ENCODE peak calls at places on chromosomes 4 and X, in nine cellular contexts. H, F, B, M, D, G, N, E and Q are unnamed samples.

GRCh38 chr4:7960017-7960789 is 20.5 kb upstream of the AFAP1 start:
- DNase-seq in H (no peak), F (no peak), B (no peak), M (no peak), D (peak; percentile 70), G (no peak), N (no peak), E (no peak), Q (no peak)

GRCh38 chr4:126004936-126005335 is 690.2 kb downstream of the FAT4 start:
- DNase-seq in H (peak; percentile 35), F (no peak), B (no peak), M (no peak), D (no peak), G (no peak), N (no peak), E (no peak), Q (no peak)

GRCh38 chr4:8151165-8151650 is 7.4 kb downstream of the ABLIM2 start:
- DNase-seq in H (no peak), F (no peak), B (no peak), M (no peak), D (no peak), G (no peak), N (no peak), E (no peak), Q (no peak)

GRCh38 chr4:14247767-14248166 is 620.2 kb upstream of the BOD1L1 start:
- DNase-seq in H (no peak), F (no peak), B (no peak), M (no peak), D (no peak), G (no peak), N (no peak), E (no peak), Q (no peak)

GRCh38 chr4:106312377-106312776 is 3.6 kb downstream of the TBCK start:
- DNase-seq in H (no peak), F (no peak), B (no peak), M (no peak), D (no peak), G (no peak), N (no peak), E (no peak), Q (no peak)

GRCh38 chrX:23344904-23345271 is 10.2 kb downstream of the PTCHD1 start:
- DNase-seq in H (no peak), F (no peak), B (no peak), M (no peak), D (no peak), G (no peak), N (no peak), E (no peak), Q (no peak)

GRCh38 chr4:52160859-52161258 is 109.8 kb downstream of the SPATA18 start:
- DNase-seq in H (no peak), F (no peak), B (no peak), M (no peak), D (no peak), G (no peak), N (no peak), E (no peak), Q (no peak)

GRCh38 chr4:7608043-7608442 is 173.3 kb upstream of the PSAPL1 start:
- DNase-seq in H (no peak), F (no peak), B (no peak), M (no peak), D (no peak), G (no peak), N (no peak), E (no peak), Q (no peak)

GRCh38 chr4:124727331-124727730 is 14.8 kb upstream of the ANKRD50 start:
- DNase-seq in H (no peak), F (no peak), B (no peak), M (no peak), D (no peak), G (no peak), N (no peak), E (no peak), Q (no peak)

GRCh38 chr4:30863031-30863430 is 142.9 kb downstream of the PCDH7 start:
- DNase-seq in H (no peak), F (no peak), B (no peak), M (no peak), D (no peak), G (no peak), N (no peak), E (no peak), Q (no peak)

GRCh38 chr4:37891221-37892159 is 606 bp downstream of the TBC1D1 start:
- DNase-seq in H (peak; percentile 65), F (peak; percentile 8), B (no peak), M (no peak), D (peak; percentile 69), G (no peak), N (peak; percentile 69), E (peak; percentile 33), Q (peak; percentile 33)

GRCh38 chrX:94901849-94902248 is 1227.8 kb downstream of the FAM133A start:
- DNase-seq in H (no peak), F (no peak), B (no peak), M (no peak), D (no peak), G (no peak), N (no peak), E (no peak), Q (no peak)

GRCh38 chr4:54359919-54360650 is 131.0 kb downstream of the PDGFRA start:
- DNase-seq in H (no peak), F (no peak), B (no peak), M (no peak), D (no peak), G (no peak), N (no peak), E (no peak), Q (no peak)

GRCh38 chr4:23946307-23946706 is 56.5 kb upstream of the PPARGC1A start:
- DNase-seq in H (peak; percentile 10), F (no peak), B (no peak), M (no peak), D (no peak), G (no peak), N (peak; percentile 31), E (no peak), Q (no peak)

GRCh38 chr4:149102765-149103164 is 660.6 kb upstream of the NR3C2 start:
- DNase-seq in H (no peak), F (no peak), B (no peak), M (no peak), D (no peak), G (no peak), N (no peak), E (no peak), Q (no peak)

GRCh38 chr4:143384381-143384994 is 47.8 kb downstream of the GAB1 start:
- DNase-seq in H (no peak), F (no peak), B (no peak), M (no peak), D (no peak), G (no peak), N (no peak), E (no peak), Q (no peak)

GRCh38 chr4:113444386-113444785 is 317.2 kb downstream of the CAMK2D start:
- DNase-seq in H (no peak), F (no peak), B (no peak), M (no peak), D (no peak), G (no peak), N (peak; percentile 30), E (no peak), Q (no peak)

GRCh38 chr4:15337258-15337657 is 90.6 kb upstream of the C1QTNF7 start:
- DNase-seq in H (no peak), F (no peak), B (no peak), M (no peak), D (no peak), G (no peak), N (no peak), E (no peak), Q (no peak)

DNA sequence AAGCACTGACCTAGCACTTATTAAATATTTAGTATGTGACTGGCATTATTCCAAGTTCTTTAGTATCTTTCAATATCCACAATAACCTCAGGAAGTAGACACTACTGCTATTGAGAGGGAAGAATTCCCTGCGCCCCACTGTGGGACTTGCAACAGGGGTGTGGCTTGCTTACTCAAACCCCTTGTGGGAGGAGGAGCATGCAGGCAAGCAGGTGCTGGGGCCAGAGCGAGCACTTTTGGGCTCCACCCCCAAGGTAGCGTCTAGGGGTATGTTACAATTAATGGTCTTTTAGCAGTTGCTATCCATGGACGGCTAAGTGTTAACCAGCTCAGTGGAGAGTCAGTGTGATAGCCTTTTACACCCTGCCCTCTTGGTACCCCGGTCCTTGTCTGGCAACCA is 50.7 kb downstream of the FAM13A start:
- DNase-seq in H (no peak), F (no peak), B (no peak), M (no peak), D (no peak), G (no peak), N (no peak), E (no peak), Q (no peak)
- TF ChIP-seq POLR2A in H (no peak), F (no peak), B (no peak), M (no peak), D (no peak), G (no peak), N (no peak), E (no peak), Q (no peak)

DNA sequence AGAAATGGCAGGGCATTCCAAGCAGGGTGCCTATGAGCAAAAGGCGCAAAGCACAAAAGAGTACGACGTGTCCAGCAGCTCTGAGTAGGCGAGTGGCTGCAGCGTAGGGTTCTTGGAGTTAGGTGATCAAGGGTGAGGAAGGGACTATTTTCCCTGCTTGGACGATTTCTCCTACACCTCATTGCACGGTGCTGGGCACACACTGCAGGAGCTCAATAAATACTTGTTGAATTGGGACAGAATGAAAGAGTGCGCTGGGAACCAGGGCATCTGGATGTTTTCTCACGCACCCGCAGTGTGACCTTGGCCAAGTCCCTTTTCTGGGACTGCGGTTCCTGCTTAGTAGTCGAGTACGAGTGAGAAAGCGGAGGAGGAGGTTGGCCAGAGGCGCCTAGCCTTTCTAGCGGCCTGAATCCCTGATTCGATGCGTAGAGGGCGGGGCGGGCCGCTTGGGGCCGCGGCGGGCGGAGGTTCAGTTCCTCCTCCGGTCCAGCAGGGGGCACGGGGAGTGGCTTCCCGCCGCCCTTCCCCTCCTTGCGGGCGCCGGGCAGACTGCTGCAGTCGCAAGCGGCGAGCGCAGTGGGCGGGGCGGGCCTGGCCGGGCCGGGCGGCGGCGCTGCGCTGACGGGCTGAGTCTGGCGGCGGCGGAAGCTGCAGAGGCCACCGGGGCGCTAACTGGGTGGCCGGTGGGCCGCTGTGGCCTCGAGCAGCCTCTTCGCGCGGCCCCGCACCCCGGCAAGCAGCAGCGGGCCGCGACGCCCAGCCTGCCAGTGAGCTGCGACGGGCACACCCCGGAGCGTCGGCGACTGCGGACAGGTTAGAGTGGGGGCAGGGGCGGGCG is at the start of gene FAM199X:
- DNase-seq in H (peak; percentile 83), F (peak; percentile 76), B (peak; percentile 97), M (peak; percentile 77), D (peak; percentile 83), G (peak; percentile 73), N (peak; percentile 90), E (peak; percentile 89), Q (peak; percentile 88)
- TF ChIP-seq POLR2A in H (peak; percentile 85), F (peak; percentile 72), B (peak; percentile 56), M (no peak), D (peak; percentile 55), G (peak; percentile 61), N (no peak), E (peak; percentile 58), Q (no peak)

GRCh38 chr4:69718376-69719293 is 41.8 kb downstream of the SULT1B1 start:
- DNase-seq in H (no peak), F (no peak), B (no peak), M (no peak), D (no peak), G (no peak), N (no peak), E (no peak), Q (no peak)
- TF ChIP-seq POLR2A in H (no peak), F (no peak), B (no peak), M (no peak), D (no peak), G (no peak), N (no peak), E (no peak), Q (no peak)

GRCh38 chr4:184265566-184266351 is 48.1 kb upstream of the ENPP6 start:
- DNase-seq in H (no peak), F (peak; percentile 61), B (no peak), M (no peak), D (no peak), G (peak; percentile 7), N (no peak), E (no peak), Q (no peak)
- TF ChIP-seq POLR2A in H (no peak), F (peak; percentile 54), B (peak; percentile 28), M (no peak), D (no peak), G (no peak), N (no peak), E (no peak), Q (no peak)